ENCODE peak calls at places on chromosomes 5 and 9, in eight cellular contexts. W is tibial artery, L is tibial nerve, J is RWPE1, V is cardiac muscle cell, P is body of pancreas, M is AG04450, S is sigmoid colon. R is an unnamed sample.

GRCh38 chr5:60633336-60633735 is 66.6 kb downstream of the DEPDC1B start:
- DNase-seq in L (no peak), W (peak; percentile 78), J (peak; percentile 11), M (peak; percentile 41), V (peak; percentile 92), S (no peak), P (peak; percentile 74), R (no peak)

GRCh38 chr5:16178745-16179372 is 732 bp downstream of the MARCHF11 start:
- DNase-seq in W (peak; percentile 67), M (no peak), P (peak; percentile 86), S (no peak), L (peak; percentile 25), V (peak; percentile 78), J (peak; percentile 43), R (peak; percentile 86)

GRCh38 chr9:112535811-112536210 is 49.2 kb downstream of the KIAA1958 start:
- DNase-seq in L (no peak), J (no peak), V (peak; percentile 38), S (no peak), M (no peak), P (no peak), W (no peak), R (no peak)

GRCh38 chr9:109497193-109498165 is 628 bp downstream of the PTPN3 start:
- DNase-seq in W (no peak), J (peak; percentile 81), S (no peak), P (peak; percentile 65), L (no peak), M (no peak), V (no peak), R (no peak)

GRCh38 chr9:109463924-109464625 is 34.0 kb downstream of the PTPN3 start:
- DNase-seq in J (no peak), V (no peak), P (no peak), L (no peak), S (no peak), W (no peak), M (no peak), R (no peak)

GRCh38 chr5:20230010-20230409 is 242.0 kb upstream of the CDH18 start:
- DNase-seq in P (no peak), S (no peak), W (no peak), J (no peak), M (no peak), V (no peak), L (no peak), R (no peak)

GRCh38 chr5:156835905-156836304 is 14.2 kb upstream of the PPP1R2B start:
- DNase-seq in V (no peak), J (no peak), S (no peak), P (no peak), L (no peak), W (no peak), M (no peak), R (no peak)

GRCh38 chr5:114055318-114055788 is 306.5 kb upstream of the KCNN2 start:
- DNase-seq in V (peak; percentile 58), L (no peak), S (peak; percentile 76), W (no peak), M (peak; percentile 6), J (no peak), P (peak; percentile 79), R (peak; percentile 58)

GRCh38 chr5:16902846-16903245 is 33.2 kb downstream of the MYO10 start:
- DNase-seq in V (no peak), J (peak; percentile 73), W (no peak), S (no peak), P (peak; percentile 72), M (no peak), L (no peak), R (no peak)

GRCh38 chr9:131282688-131283422 is 6.5 kb upstream of the FAM78A start:
- DNase-seq in J (peak; percentile 54), W (no peak), P (no peak), L (no peak), V (peak; percentile 30), S (no peak), M (no peak), R (no peak)

GRCh38 chr9:130320697-130321080 is 55.1 kb downstream of the HMCN2 start:
- DNase-seq in J (peak; percentile 62), M (no peak), P (no peak), S (no peak), V (no peak), W (no peak), L (no peak), R (no peak)

GRCh38 chr9:99039388-99040182 is 65.3 kb upstream of the TGFBR1 start:
- DNase-seq in V (no peak), L (no peak), S (no peak), J (no peak), M (no peak), W (no peak), P (no peak), R (no peak)

GRCh38 chr5:138605254-138605972 is 30.2 kb upstream of the HSPA9 start:
- DNase-seq in L (no peak), V (peak; percentile 45), P (no peak), M (no peak), S (peak; percentile 28), W (peak; percentile 24), J (no peak), R (no peak)

GRCh38 chr5:145704724-145705123 is 130.4 kb downstream of the PRELID2 start:
- DNase-seq in P (no peak), S (no peak), J (no peak), W (no peak), L (no peak), M (no peak), V (no peak), R (no peak)

GRCh38 chr5:129904102-129904666 is at the start of gene CHSY3:
- DNase-seq in W (peak; percentile 95), V (peak; percentile 92), J (peak; percentile 80), M (peak; percentile 11), P (peak; percentile 89), L (peak; percentile 68), S (peak; percentile 90), R (peak; percentile 71)

GRCh38 chr9:6944093-6944551 is 186.3 kb downstream of the KDM4C start:
- DNase-seq in M (no peak), P (no peak), L (no peak), J (peak; percentile 9), V (peak; percentile 86), S (no peak), W (no peak), R (no peak)

GRCh38 chr5:78649816-78650561 is 1.4 kb upstream of the LHFPL2 start:
- DNase-seq in M (no peak), V (peak; percentile 71), L (no peak), W (no peak), P (no peak), S (no peak), J (no peak), R (peak; percentile 52)

GRCh38 chr9:127223810-127224177 is 40.8 kb upstream of the GARNL3 start:
- DNase-seq in J (no peak), P (no peak), S (no peak), V (no peak), L (no peak), M (no peak), W (peak; percentile 73), R (peak; percentile 52)
- TF ChIP-seq CTCF in J (peak; percentile 39), P (no peak), S (no peak), V (no peak), L (no peak), M (no peak), W (no peak), R (no peak)

GRCh38 chr9:133557581-133557980 is 23.1 kb downstream of the ADAMTSL2 start:
- DNase-seq in L (no peak), P (no peak), V (no peak), J (no peak), W (no peak), M (no peak), S (no peak), R (no peak)
- TF ChIP-seq CTCF in L (no peak), P (no peak), V (no peak), J (no peak), W (no peak), M (no peak), S (no peak), R (no peak)

DNA sequence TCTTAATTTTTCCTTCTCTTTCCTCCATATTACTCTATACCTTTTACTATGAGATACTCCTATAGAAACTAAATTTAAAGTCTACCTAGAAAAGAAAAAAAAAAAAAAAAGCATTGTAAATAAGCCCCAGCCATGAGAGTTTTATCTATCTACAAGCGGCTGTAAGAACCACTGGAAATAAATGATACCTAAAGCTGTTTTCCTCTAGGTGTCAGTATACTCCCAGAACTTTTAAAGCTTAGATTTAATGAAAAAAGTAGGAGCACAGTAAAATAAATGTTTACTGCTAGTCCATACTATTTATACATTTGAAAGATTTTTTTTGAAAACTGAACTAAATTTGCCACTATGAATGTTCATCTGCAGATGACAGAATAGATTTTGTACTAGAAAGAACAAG is 26.2 kb downstream of the TYRP1 start:
- DNase-seq in J (peak; percentile 6), S (no peak), L (no peak), V (peak; percentile 68), W (no peak), P (no peak), M (no peak), R (no peak)
- TF ChIP-seq CTCF in J (peak; percentile 62), S (peak; percentile 23), L (peak; percentile 13), V (peak; percentile 60), W (peak; percentile 55), P (peak; percentile 58), M (peak; percentile 62), R (peak; percentile 33)

GRCh38 chr9:134455951-134456739 is 129.9 kb downstream of the RXRA start:
- DNase-seq in W (peak; percentile 93), V (peak; percentile 99), P (peak; percentile 73), J (peak; percentile 85), S (peak; percentile 96), M (peak; percentile 96), L (peak; percentile 87), R (peak; percentile 84)
- TF ChIP-seq CTCF in W (peak; percentile 16), V (peak; percentile 17), P (no peak), J (no peak), S (no peak), M (no peak), L (no peak), R (no peak)

GRCh38 chr5:142170254-142170953 is 61.8 kb downstream of the NDFIP1 start:
- DNase-seq in S (no peak), M (no peak), W (no peak), L (no peak), P (no peak), V (no peak), J (peak; percentile 33), R (no peak)

GRCh38 chr5:142164315-142164714 is 55.7 kb downstream of the NDFIP1 start:
- DNase-seq in W (no peak), M (no peak), L (no peak), P (no peak), J (no peak), S (no peak), V (no peak), R (no peak)

GRCh38 chr5:142166754-142167153 is 58.2 kb downstream of the NDFIP1 start:
- DNase-seq in P (no peak), S (no peak), L (no peak), M (no peak), W (no peak), V (no peak), J (no peak), R (no peak)

GRCh38 chr5:142168365-142168764 is 59.8 kb downstream of the NDFIP1 start:
- DNase-seq in L (no peak), M (no peak), V (no peak), S (no peak), W (no peak), J (no peak), P (no peak), R (no peak)

GRCh38 chr5:142167458-142167857 is 58.9 kb downstream of the NDFIP1 start:
- DNase-seq in M (no peak), J (no peak), P (no peak), L (no peak), S (no peak), V (no peak), W (no peak), R (no peak)
- TF ChIP-seq CTCF in M (peak; percentile 8), J (no peak), P (no peak), L (no peak), S (no peak), V (no peak), W (no peak), R (no peak)

GRCh38 chr5:54547711-54548250 is 30.2 kb downstream of the SNX18 start:
- DNase-seq in M (peak; percentile 52), J (peak; percentile 48), S (peak; percentile 90), W (peak; percentile 85), P (peak; percentile 53), V (peak; percentile 94), L (peak; percentile 37), R (peak; percentile 63)
- TF ChIP-seq CTCF in M (no peak), J (no peak), S (no peak), W (no peak), P (no peak), V (no peak), L (no peak), R (no peak)